ENCODE peak calls at places on chromosome 12, in nine cellular contexts. One of them, this sample, is unnamed.

GRCh38 chr12:84508943-84509342 is 403.7 kb downstream of the SLC6A15 start:
- DNase-seq in uterus: peak
- DNase-seq in neural progenitor cell: no peak
- DNase-seq in PC-3: no peak
- DNase-seq in AG09319: no peak
- DNase-seq in posterior cingulate gyrus: no peak
- DNase-seq in stimulated activated CD4-positive, alpha-beta T cell treated with anti-CD3 and anti-CD28 coated beads, Interleukin-1b, Interleukin-23, amount 100 ng/mL, for 1 hour: no peak
- DNase-seq in T-cell: no peak
- DNase-seq in fibroblast of lung: no peak
- DNase-seq in this sample: no peak

GRCh38 chr12:9094512-9095206 is 21.1 kb downstream of the A2M start:
- DNase-seq in T-cell: no peak
- DNase-seq in fibroblast of lung: no peak
- DNase-seq in PC-3: no peak
- DNase-seq in uterus: no peak
- DNase-seq in stimulated activated CD4-positive, alpha-beta T cell treated with anti-CD3 and anti-CD28 coated beads, Interleukin-1b, Interleukin-23, amount 100 ng/mL, for 1 hour: no peak
- DNase-seq in AG09319: no peak
- DNase-seq in posterior cingulate gyrus: no peak
- DNase-seq in neural progenitor cell: no peak
- DNase-seq in this sample: no peak

GRCh38 chr12:13205809-13206559 is 9.5 kb downstream of the EMP1 start:
- DNase-seq in neural progenitor cell: no peak
- DNase-seq in fibroblast of lung: peak
- DNase-seq in AG09319: peak
- DNase-seq in uterus: no peak
- DNase-seq in posterior cingulate gyrus: no peak
- DNase-seq in stimulated activated CD4-positive, alpha-beta T cell treated with anti-CD3 and anti-CD28 coated beads, Interleukin-1b, Interleukin-23, amount 100 ng/mL, for 1 hour: no peak
- DNase-seq in T-cell: no peak
- DNase-seq in PC-3: peak
- DNase-seq in this sample: no peak

GRCh38 chr12:25716842-25717241 is 163.8 kb upstream of the LMNTD1 start:
- DNase-seq in stimulated activated CD4-positive, alpha-beta T cell treated with anti-CD3 and anti-CD28 coated beads, Interleukin-1b, Interleukin-23, amount 100 ng/mL, for 1 hour: no peak
- DNase-seq in fibroblast of lung: no peak
- DNase-seq in PC-3: peak
- DNase-seq in uterus: no peak
- DNase-seq in posterior cingulate gyrus: no peak
- DNase-seq in T-cell: no peak
- DNase-seq in AG09319: no peak
- DNase-seq in neural progenitor cell: no peak
- DNase-seq in this sample: no peak

GRCh38 chr12:76037130-76038105 is 5.8 kb upstream of the PHLDA1 start:
- DNase-seq in fibroblast of lung: peak
- DNase-seq in posterior cingulate gyrus: no peak
- DNase-seq in stimulated activated CD4-positive, alpha-beta T cell treated with anti-CD3 and anti-CD28 coated beads, Interleukin-1b, Interleukin-23, amount 100 ng/mL, for 1 hour: no peak
- DNase-seq in neural progenitor cell: peak
- DNase-seq in PC-3: peak
- DNase-seq in AG09319: peak
- DNase-seq in T-cell: peak
- DNase-seq in uterus: no peak
- DNase-seq in this sample: no peak

GRCh38 chr12:93199831-93200236 is 177.9 kb upstream of the NUDT4 start:
- DNase-seq in fibroblast of lung: peak
- DNase-seq in stimulated activated CD4-positive, alpha-beta T cell treated with anti-CD3 and anti-CD28 coated beads, Interleukin-1b, Interleukin-23, amount 100 ng/mL, for 1 hour: no peak
- DNase-seq in neural progenitor cell: no peak
- DNase-seq in posterior cingulate gyrus: no peak
- DNase-seq in uterus: no peak
- DNase-seq in T-cell: no peak
- DNase-seq in AG09319: no peak
- DNase-seq in PC-3: no peak
- DNase-seq in this sample: no peak

GRCh38 chr12:47686645-47687240 is 19.1 kb downstream of the RPAP3 start:
- DNase-seq in AG09319: no peak
- DNase-seq in neural progenitor cell: peak
- DNase-seq in uterus: no peak
- DNase-seq in fibroblast of lung: peak
- DNase-seq in PC-3: peak
- DNase-seq in stimulated activated CD4-positive, alpha-beta T cell treated with anti-CD3 and anti-CD28 coated beads, Interleukin-1b, Interleukin-23, amount 100 ng/mL, for 1 hour: no peak
- DNase-seq in posterior cingulate gyrus: no peak
- DNase-seq in T-cell: peak
- DNase-seq in this sample: no peak

GRCh38 chr12:71576546-71576945 is 87.1 kb downstream of the ZFC3H1 start:
- DNase-seq in uterus: no peak
- DNase-seq in stimulated activated CD4-positive, alpha-beta T cell treated with anti-CD3 and anti-CD28 coated beads, Interleukin-1b, Interleukin-23, amount 100 ng/mL, for 1 hour: no peak
- DNase-seq in T-cell: no peak
- DNase-seq in neural progenitor cell: no peak
- DNase-seq in posterior cingulate gyrus: no peak
- DNase-seq in PC-3: no peak
- DNase-seq in AG09319: no peak
- DNase-seq in fibroblast of lung: no peak
- DNase-seq in this sample: no peak

GRCh38 chr12:25629341-25629740 is 76.3 kb upstream of the LMNTD1 start:
- DNase-seq in posterior cingulate gyrus: no peak
- DNase-seq in fibroblast of lung: no peak
- DNase-seq in neural progenitor cell: peak
- DNase-seq in stimulated activated CD4-positive, alpha-beta T cell treated with anti-CD3 and anti-CD28 coated beads, Interleukin-1b, Interleukin-23, amount 100 ng/mL, for 1 hour: no peak
- DNase-seq in PC-3: no peak
- DNase-seq in AG09319: no peak
- DNase-seq in T-cell: no peak
- DNase-seq in uterus: no peak
- DNase-seq in this sample: no peak

GRCh38 chr12:121175383-121176119 is 34.4 kb upstream of the P2RX4 start:
- DNase-seq in neural progenitor cell: no peak
- DNase-seq in PC-3: no peak
- DNase-seq in uterus: no peak
- DNase-seq in posterior cingulate gyrus: peak
- DNase-seq in AG09319: no peak
- DNase-seq in fibroblast of lung: no peak
- DNase-seq in T-cell: no peak
- DNase-seq in stimulated activated CD4-positive, alpha-beta T cell treated with anti-CD3 and anti-CD28 coated beads, Interleukin-1b, Interleukin-23, amount 100 ng/mL, for 1 hour: no peak
- DNase-seq in this sample: no peak

GRCh38 chr12:71299541-71300376 is 139.8 kb upstream of the LGR5 start:
- DNase-seq in T-cell: no peak
- DNase-seq in fibroblast of lung: peak
- DNase-seq in PC-3: no peak
- DNase-seq in posterior cingulate gyrus: no peak
- DNase-seq in stimulated activated CD4-positive, alpha-beta T cell treated with anti-CD3 and anti-CD28 coated beads, Interleukin-1b, Interleukin-23, amount 100 ng/mL, for 1 hour: no peak
- DNase-seq in uterus: no peak
- DNase-seq in AG09319: no peak
- DNase-seq in neural progenitor cell: no peak
- DNase-seq in this sample: no peak

GRCh38 chr12:132522586-132523380 is 32.8 kb downstream of the FBRSL1 start:
- DNase-seq in uterus: no peak
- DNase-seq in stimulated activated CD4-positive, alpha-beta T cell treated with anti-CD3 and anti-CD28 coated beads, Interleukin-1b, Interleukin-23, amount 100 ng/mL, for 1 hour: no peak
- DNase-seq in fibroblast of lung: no peak
- DNase-seq in PC-3: no peak
- DNase-seq in AG09319: no peak
- DNase-seq in posterior cingulate gyrus: no peak
- DNase-seq in neural progenitor cell: no peak
- DNase-seq in T-cell: no peak
- DNase-seq in this sample: no peak

GRCh38 chr12:13146539-13146938 is 43.1 kb upstream of the GSG1 start:
- DNase-seq in fibroblast of lung: no peak
- DNase-seq in PC-3: no peak
- DNase-seq in stimulated activated CD4-positive, alpha-beta T cell treated with anti-CD3 and anti-CD28 coated beads, Interleukin-1b, Interleukin-23, amount 100 ng/mL, for 1 hour: no peak
- DNase-seq in AG09319: no peak
- DNase-seq in uterus: peak
- DNase-seq in T-cell: no peak
- DNase-seq in neural progenitor cell: no peak
- DNase-seq in posterior cingulate gyrus: no peak
- DNase-seq in this sample: no peak

GRCh38 chr12:129877383-129877782 is 26.4 kb downstream of the TMEM132D start:
- DNase-seq in uterus: no peak
- DNase-seq in T-cell: no peak
- DNase-seq in posterior cingulate gyrus: no peak
- DNase-seq in PC-3: no peak
- DNase-seq in AG09319: no peak
- DNase-seq in fibroblast of lung: no peak
- DNase-seq in stimulated activated CD4-positive, alpha-beta T cell treated with anti-CD3 and anti-CD28 coated beads, Interleukin-1b, Interleukin-23, amount 100 ng/mL, for 1 hour: no peak
- DNase-seq in neural progenitor cell: no peak
- DNase-seq in this sample: no peak

GRCh38 chr12:83318386-83318971 is 631.8 kb downstream of the TMTC2 start:
- DNase-seq in neural progenitor cell: no peak
- DNase-seq in stimulated activated CD4-positive, alpha-beta T cell treated with anti-CD3 and anti-CD28 coated beads, Interleukin-1b, Interleukin-23, amount 100 ng/mL, for 1 hour: no peak
- DNase-seq in PC-3: peak
- DNase-seq in fibroblast of lung: peak
- DNase-seq in posterior cingulate gyrus: no peak
- DNase-seq in uterus: no peak
- DNase-seq in AG09319: no peak
- DNase-seq in T-cell: no peak
- DNase-seq in this sample: no peak

GRCh38 chr12:84842406-84843013 is 70.1 kb downstream of the SLC6A15 start:
- DNase-seq in stimulated activated CD4-positive, alpha-beta T cell treated with anti-CD3 and anti-CD28 coated beads, Interleukin-1b, Interleukin-23, amount 100 ng/mL, for 1 hour: no peak
- DNase-seq in fibroblast of lung: peak
- DNase-seq in PC-3: peak
- DNase-seq in T-cell: no peak
- DNase-seq in uterus: no peak
- DNase-seq in neural progenitor cell: peak
- DNase-seq in AG09319: peak
- DNase-seq in posterior cingulate gyrus: no peak
- DNase-seq in this sample: no peak

GRCh38 chr12:68336754-68337343 is 4.7 kb upstream of the MDM1 start:
- DNase-seq in AG09319: no peak
- DNase-seq in T-cell: no peak
- DNase-seq in PC-3: peak
- DNase-seq in uterus: no peak
- DNase-seq in neural progenitor cell: no peak
- DNase-seq in stimulated activated CD4-positive, alpha-beta T cell treated with anti-CD3 and anti-CD28 coated beads, Interleukin-1b, Interleukin-23, amount 100 ng/mL, for 1 hour: no peak
- DNase-seq in fibroblast of lung: no peak
- DNase-seq in posterior cingulate gyrus: no peak
- DNase-seq in this sample: no peak

This sample was measured in T-helper 9 cell.